ENCODE peak calls at places on chromosomes 4 and X, in nine cellular contexts. E is AG04450, A is HFF-Myc, N is left ventricle myocardium inferior, S is pancreas, R is heart right ventricle, W is choroid plexus epithelial cell, P is RWPE1, H is AG09309. B is an unnamed sample.

GRCh38 chrX:1452497-1453389 is at the start of gene ASMTL:
- DNase-seq in E (peak; percentile 99), A (peak; percentile 95), N (peak; percentile 100), S (peak; percentile 99), R (peak; percentile 100), W (peak; percentile 100), P (peak; percentile 95), H (peak; percentile 96), B (peak; percentile 98)

GRCh38 chr4:88360256-88360655 is 18.4 kb upstream of the HERC6 start:
- DNase-seq in E (no peak), A (no peak), N (no peak), S (no peak), R (no peak), W (no peak), P (no peak), H (no peak), B (no peak)

GRCh38 chr4:30536231-30536630 is 183.9 kb upstream of the PCDH7 start:
- DNase-seq in E (no peak), A (no peak), N (no peak), S (no peak), R (no peak), W (peak; percentile 38), P (no peak), H (no peak), B (peak; percentile 36)

GRCh38 chrX:2220829-2221567 is 279.8 kb downstream of the DHRSX start:
- DNase-seq in E (no peak), A (no peak), N (no peak), S (no peak), R (no peak), W (no peak), P (no peak), H (no peak), B (no peak)

GRCh38 chr4:38621004-38621684 is 42.9 kb upstream of the KLF3 start:
- DNase-seq in E (peak; percentile 62), A (no peak), N (no peak), S (no peak), R (no peak), W (peak; percentile 90), P (peak; percentile 84), H (peak; percentile 63), B (peak; percentile 95)

GRCh38 chrX:45788315-45788714 is 587.6 kb upstream of the DIPK2B start:
- DNase-seq in E (no peak), A (no peak), N (no peak), S (no peak), R (no peak), W (peak; percentile 67), P (no peak), H (no peak), B (no peak)

GRCh38 chr4:70183168-70183939 is 12.2 kb upstream of the ODAM start:
- DNase-seq in E (peak; percentile 1), A (no peak), N (no peak), S (no peak), R (no peak), W (peak; percentile 89), P (peak; percentile 8), H (no peak), B (peak; percentile 62)

GRCh38 chrX:154840856-154841255 is 6.4 kb upstream of the SMIM9 start:
- DNase-seq in E (peak; percentile 18), A (peak; percentile 15), N (no peak), S (no peak), R (no peak), W (peak; percentile 85), P (peak; percentile 8), H (peak; percentile 41), B (peak; percentile 63)

GRCh38 chr4:15303052-15303641 is 124.7 kb upstream of the C1QTNF7 start:
- DNase-seq in E (peak; percentile 33), A (peak; percentile 63), N (no peak), S (no peak), R (no peak), W (peak; percentile 94), P (peak; percentile 21), H (peak; percentile 42), B (no peak)

GRCh38 chr4:98996056-98996941 is 778 bp downstream of the METAP1 start:
- DNase-seq in E (no peak), A (peak; percentile 3), N (no peak), S (peak; percentile 28), R (no peak), W (peak; percentile 41), P (peak; percentile 26), H (no peak), B (peak; percentile 45)

GRCh38 chrX:53268173-53268572 is 13.2 kb downstream of the IQSEC2 start:
- DNase-seq in E (no peak), A (no peak), N (no peak), S (no peak), R (no peak), W (no peak), P (peak; percentile 48), H (no peak), B (peak; percentile 68)

GRCh38 chr4:102338405-102338804 is 6.9 kb downstream of the SLC39A8 start:
- DNase-seq in E (no peak), A (no peak), N (no peak), S (no peak), R (no peak), W (peak; percentile 47), P (no peak), H (no peak), B (no peak)

GRCh38 chr4:8578717-8579116 is 1.5 kb upstream of the GPR78 start:
- DNase-seq in E (no peak), A (no peak), N (no peak), S (no peak), R (no peak), W (no peak), P (no peak), H (no peak), B (no peak)

GRCh38 chr4:119211856-119212250 is 660 bp upstream of the USP53 start:
- DNase-seq in E (no peak), A (no peak), N (no peak), S (no peak), R (no peak), W (no peak), P (no peak), H (no peak), B (no peak)

DNA sequence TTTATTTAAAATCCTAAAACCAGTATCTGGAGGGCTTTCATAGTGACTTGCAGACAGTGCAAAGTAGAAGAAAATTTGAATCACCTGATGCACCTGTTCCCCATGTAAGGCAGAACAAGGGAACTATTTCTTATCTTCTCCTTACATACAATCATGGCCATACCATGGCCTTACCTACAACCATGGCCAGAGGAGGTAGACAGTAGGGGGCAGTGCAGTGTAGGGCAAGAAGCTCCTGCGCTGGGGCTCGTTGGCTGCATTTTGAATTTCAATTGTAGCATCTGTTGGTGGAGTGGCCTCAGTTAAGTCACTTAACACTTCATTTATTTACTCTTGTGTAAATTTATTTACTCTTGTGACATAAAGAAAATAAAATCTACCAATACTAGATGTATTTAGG is 33.0 kb downstream of the GALNTL6 start:
- DNase-seq in E (no peak), A (peak; percentile 4), N (no peak), S (peak; percentile 31), R (peak; percentile 15), W (peak; percentile 90), P (peak; percentile 5), H (no peak), B (peak; percentile 60)
- TF ChIP-seq CTCF in E (peak; percentile 31), A (peak; percentile 56), N (peak; percentile 50), S (no peak), R (peak; percentile 54), W (peak; percentile 99), P (no peak), H (peak; percentile 20), B (peak; percentile 71)

GRCh38 chrX:49073641-49074575 is at the start of gene PRAF2:
- DNase-seq in E (peak; percentile 61), A (peak; percentile 71), N (peak; percentile 93), S (peak; percentile 91), R (peak; percentile 93), W (peak; percentile 93), P (peak; percentile 94), H (peak; percentile 61), B (peak; percentile 89)
- TF ChIP-seq CTCF in E (no peak), A (no peak), N (peak; percentile 19), S (no peak), R (no peak), W (no peak), P (no peak), H (no peak), B (no peak)

GRCh38 chr4:16505726-16506125 is 279.5 kb upstream of the TAPT1 start:
- DNase-seq in E (no peak), A (no peak), N (no peak), S (no peak), R (no peak), W (peak; percentile 46), P (no peak), H (no peak), B (peak; percentile 23)
- TF ChIP-seq CTCF in E (peak; percentile 42), A (peak; percentile 44), N (peak; percentile 39), S (no peak), R (peak; percentile 57), W (peak; percentile 69), P (no peak), H (peak; percentile 49), B (no peak)

GRCh38 chr4:158885564-158885963 is 116.7 kb downstream of the FNIP2 start:
- DNase-seq in E (no peak), A (no peak), N (no peak), S (no peak), R (no peak), W (no peak), P (no peak), H (no peak), B (no peak)

GRCh38 chr4:158884280-158884679 is 115.5 kb downstream of the FNIP2 start:
- DNase-seq in E (no peak), A (no peak), N (no peak), S (no peak), R (no peak), W (peak; percentile 49), P (no peak), H (no peak), B (peak; percentile 19)
- TF ChIP-seq CTCF in E (no peak), A (no peak), N (no peak), S (no peak), R (no peak), W (no peak), P (no peak), H (no peak), B (no peak)

DNA sequence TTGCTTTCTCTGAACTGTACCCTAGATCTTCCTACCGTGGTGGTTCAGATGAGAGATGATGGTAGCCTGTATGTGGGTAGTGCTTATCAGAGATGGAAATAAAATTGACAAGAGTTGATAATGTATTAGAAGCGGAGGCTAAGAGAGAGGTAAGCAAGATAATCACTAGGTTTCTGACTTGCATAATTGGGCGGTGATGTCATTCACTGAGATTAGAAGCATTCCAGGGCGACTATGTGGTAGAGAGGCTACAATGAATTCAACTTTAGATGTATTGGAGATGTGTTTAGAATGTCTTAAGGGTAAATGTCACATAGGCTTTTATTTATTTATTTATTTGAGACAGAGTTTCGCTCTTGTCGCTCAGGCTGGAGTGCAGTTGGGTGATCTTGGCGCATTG is 409 bp upstream of the TENM3 start:
- DNase-seq in E (no peak), A (no peak), N (no peak), S (no peak), R (no peak), W (peak; percentile 81), P (no peak), H (no peak), B (no peak)
- TF ChIP-seq CTCF in E (no peak), A (no peak), N (no peak), S (no peak), R (no peak), W (no peak), P (no peak), H (no peak), B (no peak)